ENCODE peak calls at places on chromosomes 1 and 21, in five cellular contexts. A is GM10248; N is CD4-positive, alpha-beta T cell; X is progenitor cell of endocrine pancreas; O is B cell. H is an unnamed sample.

GRCh38 chr1:112702067-112702395 is 4.9 kb downstream of the RHOC start:
- DNase-seq in N (no peak), X (no peak), A (no peak), O (no peak), H (no peak)

GRCh38 chr1:214686497-214686896 is 83.5 kb downstream of the CENPF start:
- DNase-seq in A (no peak), X (no peak), O (no peak), N (no peak), H (no peak)

GRCh38 chr1:72280714-72281113 is 1.6 kb downstream of the NEGR1 start:
- DNase-seq in O (no peak), A (no peak), N (no peak), X (no peak), H (no peak)

GRCh38 chr21:36097427-36098230 is 27.8 kb downstream of the CBR1 start:
- DNase-seq in O (no peak), X (no peak), N (no peak), A (peak; percentile 31), H (no peak)

GRCh38 chr1:246161626-246162025 is 345.5 kb downstream of the SMYD3 start:
- DNase-seq in N (no peak), A (no peak), O (no peak), X (no peak), H (no peak)

GRCh38 chr1:244651956-244652698 is 799 bp upstream of the DESI2 start:
- DNase-seq in O (no peak), X (no peak), A (no peak), N (no peak), H (no peak)

GRCh38 chr1:162168261-162168660 is 98.8 kb downstream of the NOS1AP start:
- DNase-seq in O (no peak), A (no peak), N (no peak), X (no peak), H (no peak)

GRCh38 chr1:85850238-85850637 is 142.0 kb upstream of the ZNHIT6 start:
- DNase-seq in X (no peak), O (no peak), N (no peak), A (no peak), H (no peak)

GRCh38 chr1:84298336-84298687 is 3.2 kb upstream of the SAMD13 start:
- DNase-seq in X (peak; percentile 24), O (peak; percentile 47), A (peak; percentile 81), N (peak; percentile 48), H (peak; percentile 28)

GRCh38 chr21:38243732-38244406 is 12.9 kb upstream of the KCNJ15 start:
- DNase-seq in O (no peak), A (no peak), N (no peak), X (no peak), H (no peak)

GRCh38 chr1:201870397-201870796 is 18.3 kb upstream of the SHISA4 start:
- DNase-seq in N (no peak), O (no peak), X (no peak), A (no peak), H (no peak)

GRCh38 chr1:238099871-238100270 is 209.1 kb upstream of the ZP4 start:
- DNase-seq in O (no peak), N (no peak), A (no peak), X (no peak), H (no peak)

GRCh38 chr1:172745014-172745413 is 86.1 kb downstream of the FASLG start:
- DNase-seq in A (peak; percentile 49), X (no peak), O (peak; percentile 70), N (no peak), H (no peak)

GRCh38 chr21:43323244-43324005 is 103.5 kb downstream of the SIK1 start:
- DNase-seq in X (no peak), O (no peak), N (no peak), A (no peak), H (no peak)

GRCh38 chr1:66253330-66253921 is 280.5 kb upstream of the SGIP1 start:
- DNase-seq in O (no peak), X (no peak), A (peak; percentile 59), N (no peak), H (no peak)

GRCh38 chr1:76726251-76726650 is 141.0 kb upstream of the ST6GALNAC5 start:
- DNase-seq in N (no peak), X (no peak), A (no peak), O (no peak), H (no peak)

GRCh38 chr1:162822391-162823200 is 32.1 kb downstream of the HSD17B7 start:
- DNase-seq in X (peak; percentile 11), N (no peak), A (peak; percentile 19), O (no peak), H (peak; percentile 2)

GRCh38 chr1:167068761-167069160 is 21.4 kb downstream of the GPA33 start:
- DNase-seq in O (no peak), X (no peak), A (no peak), N (no peak), H (no peak)

GRCh38 chr1:147600119-147601111 is 59.1 kb downstream of the BCL9 start:
- DNase-seq in A (no peak), N (no peak), X (no peak), O (no peak), H (no peak)

GRCh38 chr21:42027085-42027803 is 17.1 kb upstream of the ZBTB21 start:
- DNase-seq in X (no peak), A (no peak), N (no peak), O (no peak), H (no peak)

GRCh38 chr21:31526040-31526439 is 133.5 kb upstream of the SOD1 start:
- DNase-seq in A (no peak), X (no peak), O (no peak), N (no peak), H (no peak)

GRCh38 chr1:29414091-29414490 is 177.8 kb downstream of the PTPRU start:
- DNase-seq in X (no peak), O (no peak), N (no peak), A (no peak), H (no peak)

GRCh38 chr21:45032332-45032731 is 42.0 kb upstream of the ADARB1 start:
- DNase-seq in A (no peak), O (no peak), N (no peak), X (no peak), H (no peak)

GRCh38 chr1:172588296-172589291 is 55.6 kb downstream of the SUCO start:
- DNase-seq in X (no peak), N (no peak), A (no peak), O (no peak), H (no peak)

GRCh38 chr21:41852929-41853320 is 26.2 kb downstream of the PRDM15 start:
- DNase-seq in N (no peak), X (no peak), A (no peak), O (no peak), H (no peak)

GRCh38 chr1:202691846-202692245 is 18.4 kb downstream of the SYT2 start:
- DNase-seq in O (no peak), N (no peak), X (no peak), A (no peak), H (no peak)

GRCh38 chr1:50251592-50252165 is 143.0 kb downstream of the ELAVL4 start:
- DNase-seq in A (peak; percentile 34), X (no peak), O (peak; percentile 49), N (no peak), H (no peak)

GRCh38 chr1:53348491-53349368 is 20.9 kb upstream of the LRP8 start:
- DNase-seq in A (no peak), X (peak; percentile 7), O (no peak), N (no peak), H (no peak)

GRCh38 chr1:172270605-172271004 is 149.9 kb upstream of the C1orf105 start:
- DNase-seq in N (no peak), O (no peak), A (no peak), X (no peak), H (no peak)

GRCh38 chr1:41501581-41501980 is 17.1 kb upstream of the EDN2 start:
- DNase-seq in N (no peak), A (no peak), X (no peak), O (no peak), H (no peak)

GRCh38 chr1:202588644-202589189 is 121.5 kb downstream of the SYT2 start:
- DNase-seq in O (no peak), A (no peak), N (no peak), X (no peak), H (no peak)

GRCh38 chr21:34157456-34158025 is 84.2 kb downstream of the MRPS6 start:
- DNase-seq in O (no peak), A (no peak), X (no peak), N (no peak), H (no peak)

GRCh38 chr1:116902027-116902426 is 7.7 kb upstream of the PTGFRN start:
- DNase-seq in N (no peak), A (no peak), X (no peak), O (no peak), H (no peak)

GRCh38 chr1:116951175-116951935 is 41.6 kb downstream of the PTGFRN start:
- DNase-seq in O (no peak), A (no peak), X (no peak), N (no peak), H (no peak)

GRCh38 chr1:23701996-23702395 is 10.4 kb downstream of the RPL11 start:
- DNase-seq in X (no peak), A (no peak), N (no peak), O (no peak), H (no peak)

GRCh38 chr1:61536174-61536573 is 188.8 kb downstream of the TM2D1 start:
- DNase-seq in A (no peak), X (no peak), N (no peak), O (no peak), H (no peak)

GRCh38 chr21:22535630-22536029 is 1537.4 kb downstream of the NCAM2 start:
- DNase-seq in A (no peak), N (no peak), O (no peak), X (no peak), H (no peak)

GRCh38 chr1:231676487-231676886 is 49.9 kb downstream of the DISC1 start:
- DNase-seq in X (no peak), O (no peak), N (no peak), A (no peak), H (no peak)

GRCh38 chr21:43362928-43363314 is 64.0 kb downstream of the SIK1 start:
- DNase-seq in A (no peak), X (no peak), N (no peak), O (no peak), H (no peak)

H was measured in T-cell.